ENCODE peak calls at places on chromosome 18, in six cellular contexts. One of them, this sample, is unnamed.
A peak's percentile ranks its signal among the peaks of the same experiment; 100 is the strongest.

GRCh38 chr18:73848656-73849055 is 299.0 kb downstream of the FBXO15 start:
- DNase-seq in GM10248: no peak
- DNase-seq in KBM-7: no peak
- DNase-seq in stimulated activated CD4-positive, alpha-beta T cell treated with anti-CD3 and anti-CD28 coated beads, Interleukin-4, amount 100 ng/mL, for 1 hour: no peak
- DNase-seq in MV-4-11: no peak
- DNase-seq in NCI-H774: no peak
- DNase-seq in this sample: no peak

GRCh38 chr18:76258209-76258608 is 236.8 kb downstream of the ZNF516 start:
- DNase-seq in GM10248: no peak
- DNase-seq in KBM-7: no peak
- DNase-seq in stimulated activated CD4-positive, alpha-beta T cell treated with anti-CD3 and anti-CD28 coated beads, Interleukin-4, amount 100 ng/mL, for 1 hour: no peak
- DNase-seq in MV-4-11: no peak
- DNase-seq in NCI-H774: no peak
- DNase-seq in this sample: no peak

GRCh38 chr18:79598046-79598884 is 81.3 kb upstream of the CTDP1 start:
- DNase-seq in GM10248: no peak
- DNase-seq in KBM-7: no peak
- DNase-seq in stimulated activated CD4-positive, alpha-beta T cell treated with anti-CD3 and anti-CD28 coated beads, Interleukin-4, amount 100 ng/mL, for 1 hour: no peak
- DNase-seq in MV-4-11: no peak
- DNase-seq in NCI-H774: no peak
- DNase-seq in this sample: no peak

GRCh38 chr18:58858591-58859468 is 5.8 kb upstream of the ZNF532 start:
- DNase-seq in GM10248: no peak
- DNase-seq in KBM-7: no peak
- DNase-seq in stimulated activated CD4-positive, alpha-beta T cell treated with anti-CD3 and anti-CD28 coated beads, Interleukin-4, amount 100 ng/mL, for 1 hour: no peak
- DNase-seq in MV-4-11: peak; percentile 82
- DNase-seq in NCI-H774: no peak
- DNase-seq in this sample: no peak

GRCh38 chr18:23716516-23716915 is 27.3 kb downstream of the LAMA3 start:
- DNase-seq in GM10248: no peak
- DNase-seq in KBM-7: no peak
- DNase-seq in stimulated activated CD4-positive, alpha-beta T cell treated with anti-CD3 and anti-CD28 coated beads, Interleukin-4, amount 100 ng/mL, for 1 hour: no peak
- DNase-seq in MV-4-11: no peak
- DNase-seq in NCI-H774: no peak
- DNase-seq in this sample: no peak

GRCh38 chr18:5413447-5413846 is 117.9 kb upstream of the ZBTB14 start:
- DNase-seq in GM10248: no peak
- DNase-seq in KBM-7: no peak
- DNase-seq in stimulated activated CD4-positive, alpha-beta T cell treated with anti-CD3 and anti-CD28 coated beads, Interleukin-4, amount 100 ng/mL, for 1 hour: no peak
- DNase-seq in MV-4-11: no peak
- DNase-seq in NCI-H774: no peak
- DNase-seq in this sample: no peak

GRCh38 chr18:48215876-48216638 is 193.1 kb downstream of the ZBTB7C start:
- DNase-seq in GM10248: no peak
- DNase-seq in KBM-7: no peak
- DNase-seq in stimulated activated CD4-positive, alpha-beta T cell treated with anti-CD3 and anti-CD28 coated beads, Interleukin-4, amount 100 ng/mL, for 1 hour: no peak
- DNase-seq in MV-4-11: no peak
- DNase-seq in NCI-H774: no peak
- DNase-seq in this sample: no peak

GRCh38 chr18:23053756-23054457 is 81.4 kb upstream of the CABLES1 start:
- DNase-seq in GM10248: no peak
- DNase-seq in KBM-7: peak; percentile 35
- DNase-seq in stimulated activated CD4-positive, alpha-beta T cell treated with anti-CD3 and anti-CD28 coated beads, Interleukin-4, amount 100 ng/mL, for 1 hour: no peak
- DNase-seq in MV-4-11: peak; percentile 19
- DNase-seq in NCI-H774: no peak
- DNase-seq in this sample: no peak

GRCh38 chr18:54712315-54712714 is 116.0 kb upstream of the RAB27B start:
- DNase-seq in GM10248: no peak
- DNase-seq in KBM-7: no peak
- DNase-seq in stimulated activated CD4-positive, alpha-beta T cell treated with anti-CD3 and anti-CD28 coated beads, Interleukin-4, amount 100 ng/mL, for 1 hour: peak; percentile 13
- DNase-seq in MV-4-11: peak; percentile 43
- DNase-seq in NCI-H774: no peak
- DNase-seq in this sample: no peak

GRCh38 chr18:55236150-55236931 is 277.1 kb upstream of the CCDC68 start:
- DNase-seq in GM10248: no peak
- DNase-seq in KBM-7: peak; percentile 55
- DNase-seq in stimulated activated CD4-positive, alpha-beta T cell treated with anti-CD3 and anti-CD28 coated beads, Interleukin-4, amount 100 ng/mL, for 1 hour: no peak
- DNase-seq in MV-4-11: peak; percentile 86
- DNase-seq in NCI-H774: no peak
- DNase-seq in this sample: no peak

GRCh38 chr18:46641917-46642316 is 15.1 kb downstream of the LOXHD1 start:
- DNase-seq in GM10248: no peak
- DNase-seq in KBM-7: no peak
- DNase-seq in stimulated activated CD4-positive, alpha-beta T cell treated with anti-CD3 and anti-CD28 coated beads, Interleukin-4, amount 100 ng/mL, for 1 hour: no peak
- DNase-seq in MV-4-11: no peak
- DNase-seq in NCI-H774: no peak
- DNase-seq in this sample: no peak

GRCh38 chr18:28574175-28574574 is 397.2 kb upstream of the CDH2 start:
- DNase-seq in GM10248: no peak
- DNase-seq in KBM-7: no peak
- DNase-seq in stimulated activated CD4-positive, alpha-beta T cell treated with anti-CD3 and anti-CD28 coated beads, Interleukin-4, amount 100 ng/mL, for 1 hour: no peak
- DNase-seq in MV-4-11: no peak
- DNase-seq in NCI-H774: no peak
- DNase-seq in this sample: no peak

GRCh38 chr18:47931707-47932103 is 1.2 kb upstream of the SMAD2 start:
- DNase-seq in GM10248: no peak
- DNase-seq in KBM-7: peak; percentile 87
- DNase-seq in stimulated activated CD4-positive, alpha-beta T cell treated with anti-CD3 and anti-CD28 coated beads, Interleukin-4, amount 100 ng/mL, for 1 hour: no peak
- DNase-seq in MV-4-11: peak; percentile 85
- DNase-seq in NCI-H774: peak; percentile 25
- DNase-seq in this sample: peak; percentile 46

GRCh38 chr18:23169683-23170082 is 34.4 kb downstream of the CABLES1 start:
- DNase-seq in GM10248: no peak
- DNase-seq in KBM-7: no peak
- DNase-seq in stimulated activated CD4-positive, alpha-beta T cell treated with anti-CD3 and anti-CD28 coated beads, Interleukin-4, amount 100 ng/mL, for 1 hour: no peak
- DNase-seq in MV-4-11: no peak
- DNase-seq in NCI-H774: no peak
- DNase-seq in this sample: no peak

GRCh38 chr18:6994719-6995430 is 122.7 kb downstream of the LAMA1 start:
- DNase-seq in GM10248: no peak
- DNase-seq in KBM-7: no peak
- DNase-seq in stimulated activated CD4-positive, alpha-beta T cell treated with anti-CD3 and anti-CD28 coated beads, Interleukin-4, amount 100 ng/mL, for 1 hour: no peak
- DNase-seq in MV-4-11: no peak
- DNase-seq in NCI-H774: no peak
- DNase-seq in this sample: no peak

GRCh38 chr18:34694611-34695165 is 15.4 kb upstream of the DTNA start:
- DNase-seq in GM10248: no peak
- DNase-seq in KBM-7: no peak
- DNase-seq in stimulated activated CD4-positive, alpha-beta T cell treated with anti-CD3 and anti-CD28 coated beads, Interleukin-4, amount 100 ng/mL, for 1 hour: no peak
- DNase-seq in MV-4-11: no peak
- DNase-seq in NCI-H774: no peak
- DNase-seq in this sample: no peak

GRCh38 chr18:41134426-41134825 is 820.6 kb upstream of the PIK3C3 start:
- DNase-seq in GM10248: no peak
- DNase-seq in KBM-7: no peak
- DNase-seq in stimulated activated CD4-positive, alpha-beta T cell treated with anti-CD3 and anti-CD28 coated beads, Interleukin-4, amount 100 ng/mL, for 1 hour: no peak
- DNase-seq in MV-4-11: no peak
- DNase-seq in NCI-H774: no peak
- DNase-seq in this sample: no peak

GRCh38 chr18:32093523-32093922 is 1.8 kb downstream of the RNF138 start:
- DNase-seq in GM10248: peak; percentile 23
- DNase-seq in KBM-7: no peak
- DNase-seq in stimulated activated CD4-positive, alpha-beta T cell treated with anti-CD3 and anti-CD28 coated beads, Interleukin-4, amount 100 ng/mL, for 1 hour: no peak
- DNase-seq in MV-4-11: no peak
- DNase-seq in NCI-H774: no peak
- DNase-seq in this sample: no peak

GRCh38 chr18:35117951-35118411 is 76.8 kb downstream of the MAPRE2 start:
- DNase-seq in GM10248: no peak
- DNase-seq in KBM-7: no peak
- DNase-seq in stimulated activated CD4-positive, alpha-beta T cell treated with anti-CD3 and anti-CD28 coated beads, Interleukin-4, amount 100 ng/mL, for 1 hour: no peak
- DNase-seq in MV-4-11: no peak
- DNase-seq in NCI-H774: no peak
- DNase-seq in this sample: no peak

GRCh38 chr18:79590191-79591039 is 89.2 kb upstream of the CTDP1 start:
- DNase-seq in GM10248: no peak
- DNase-seq in KBM-7: no peak
- DNase-seq in stimulated activated CD4-positive, alpha-beta T cell treated with anti-CD3 and anti-CD28 coated beads, Interleukin-4, amount 100 ng/mL, for 1 hour: no peak
- DNase-seq in MV-4-11: no peak
- DNase-seq in NCI-H774: no peak
- DNase-seq in this sample: no peak

GRCh38 chr18:10750386-10751035 is 224.7 kb downstream of the NAPG start:
- DNase-seq in GM10248: no peak
- DNase-seq in KBM-7: no peak
- DNase-seq in stimulated activated CD4-positive, alpha-beta T cell treated with anti-CD3 and anti-CD28 coated beads, Interleukin-4, amount 100 ng/mL, for 1 hour: no peak
- DNase-seq in MV-4-11: no peak
- DNase-seq in NCI-H774: no peak
- DNase-seq in this sample: no peak

GRCh38 chr18:10449396-10449795 is 5.0 kb upstream of the APCDD1 start:
- DNase-seq in GM10248: no peak
- DNase-seq in KBM-7: no peak
- DNase-seq in stimulated activated CD4-positive, alpha-beta T cell treated with anti-CD3 and anti-CD28 coated beads, Interleukin-4, amount 100 ng/mL, for 1 hour: no peak
- DNase-seq in MV-4-11: no peak
- DNase-seq in NCI-H774: no peak
- DNase-seq in this sample: no peak

GRCh38 chr18:62339106-62339988 is 14.2 kb downstream of the TNFRSF11A start:
- DNase-seq in GM10248: no peak
- DNase-seq in KBM-7: no peak
- DNase-seq in stimulated activated CD4-positive, alpha-beta T cell treated with anti-CD3 and anti-CD28 coated beads, Interleukin-4, amount 100 ng/mL, for 1 hour: no peak
- DNase-seq in MV-4-11: peak; percentile 17
- DNase-seq in NCI-H774: no peak
- DNase-seq in this sample: no peak

GRCh38 chr18:31280502-31280901 is 37.5 kb upstream of the DSG1 start:
- DNase-seq in GM10248: no peak
- DNase-seq in KBM-7: no peak
- DNase-seq in stimulated activated CD4-positive, alpha-beta T cell treated with anti-CD3 and anti-CD28 coated beads, Interleukin-4, amount 100 ng/mL, for 1 hour: no peak
- DNase-seq in MV-4-11: no peak
- DNase-seq in NCI-H774: no peak
- DNase-seq in this sample: no peak

GRCh38 chr18:40222736-40223135 is 1732.3 kb upstream of the PIK3C3 start:
- DNase-seq in GM10248: no peak
- DNase-seq in KBM-7: no peak
- DNase-seq in stimulated activated CD4-positive, alpha-beta T cell treated with anti-CD3 and anti-CD28 coated beads, Interleukin-4, amount 100 ng/mL, for 1 hour: no peak
- DNase-seq in MV-4-11: no peak
- DNase-seq in NCI-H774: no peak
- DNase-seq in this sample: no peak

GRCh38 chr18:7592305-7593071 is 25.4 kb downstream of the PTPRM start:
- DNase-seq in GM10248: no peak
- DNase-seq in KBM-7: no peak
- DNase-seq in stimulated activated CD4-positive, alpha-beta T cell treated with anti-CD3 and anti-CD28 coated beads, Interleukin-4, amount 100 ng/mL, for 1 hour: no peak
- DNase-seq in MV-4-11: no peak
- DNase-seq in NCI-H774: no peak
- DNase-seq in this sample: no peak

GRCh38 chr18:11529081-11529480 is 80.3 kb upstream of the SLC35G4 start:
- DNase-seq in GM10248: no peak
- DNase-seq in KBM-7: no peak
- DNase-seq in stimulated activated CD4-positive, alpha-beta T cell treated with anti-CD3 and anti-CD28 coated beads, Interleukin-4, amount 100 ng/mL, for 1 hour: no peak
- DNase-seq in MV-4-11: no peak
- DNase-seq in NCI-H774: no peak
- DNase-seq in this sample: no peak

GRCh38 chr18:41226186-41226585 is 728.8 kb upstream of the PIK3C3 start:
- DNase-seq in GM10248: no peak
- DNase-seq in KBM-7: no peak
- DNase-seq in stimulated activated CD4-positive, alpha-beta T cell treated with anti-CD3 and anti-CD28 coated beads, Interleukin-4, amount 100 ng/mL, for 1 hour: no peak
- DNase-seq in MV-4-11: no peak
- DNase-seq in NCI-H774: no peak
- DNase-seq in this sample: no peak

GRCh38 chr18:697771-698170 is 14.7 kb downstream of the ENOSF1 start:
- DNase-seq in GM10248: no peak
- DNase-seq in KBM-7: no peak
- DNase-seq in stimulated activated CD4-positive, alpha-beta T cell treated with anti-CD3 and anti-CD28 coated beads, Interleukin-4, amount 100 ng/mL, for 1 hour: no peak
- DNase-seq in MV-4-11: no peak
- DNase-seq in NCI-H774: no peak
- DNase-seq in this sample: no peak

GRCh38 chr18:22170421-22171262 is 1.3 kb downstream of the GATA6 start:
- DNase-seq in GM10248: no peak
- DNase-seq in KBM-7: peak; percentile 39
- DNase-seq in stimulated activated CD4-positive, alpha-beta T cell treated with anti-CD3 and anti-CD28 coated beads, Interleukin-4, amount 100 ng/mL, for 1 hour: no peak
- DNase-seq in MV-4-11: no peak
- DNase-seq in NCI-H774: no peak
- DNase-seq in this sample: peak; percentile 17

GRCh38 chr18:582465-582864 is 2.3 kb downstream of the CETN1 start:
- DNase-seq in GM10248: no peak
- DNase-seq in KBM-7: no peak
- DNase-seq in stimulated activated CD4-positive, alpha-beta T cell treated with anti-CD3 and anti-CD28 coated beads, Interleukin-4, amount 100 ng/mL, for 1 hour: no peak
- DNase-seq in MV-4-11: no peak
- DNase-seq in NCI-H774: no peak
- DNase-seq in this sample: no peak